ENCODE peak calls at places on chromosomes 12 and 14, in seven cellular contexts. N is IMR-90, G is H9, Z is mesenchymal stem cell, S is neuronal stem cell, M is mesendoderm, B is H1. U is an unnamed sample.

GRCh38 chr12:95571369-95571768 is 20.1 kb upstream of the USP44 start:
- DNase-seq in N (no peak), G (no peak), Z (no peak), S (no peak), M (no peak), B (no peak), U (no peak)

GRCh38 chr12:104859144-104859543 is 98.9 kb downstream of the SLC41A2 start:
- DNase-seq in N (peak; percentile 61), G (no peak), Z (peak; percentile 70), S (no peak), M (no peak), B (no peak), U (no peak)

GRCh38 chr12:91817512-91817911 is 328.1 kb downstream of the BTG1 start:
- DNase-seq in N (no peak), G (no peak), Z (no peak), S (no peak), M (no peak), B (no peak), U (no peak)

GRCh38 chr12:104942075-104942474 is 16.0 kb downstream of the SLC41A2 start:
- DNase-seq in N (no peak), G (no peak), Z (no peak), S (no peak), M (no peak), B (no peak), U (no peak)

GRCh38 chr12:113003631-113004030 is 25.3 kb downstream of the OAS2 start:
- DNase-seq in N (no peak), G (peak; percentile 10), Z (no peak), S (no peak), M (no peak), B (no peak), U (no peak)

GRCh38 chr14:73785336-73785833 is 66.2 kb upstream of the PTGR2 start:
- DNase-seq in N (peak; percentile 93), G (peak; percentile 36), Z (peak; percentile 97), S (peak; percentile 70), M (peak; percentile 90), B (no peak), U (peak; percentile 98)

GRCh38 chr12:94676011-94676709 is 25.8 kb upstream of the TMCC3 start:
- DNase-seq in N (no peak), G (no peak), Z (no peak), S (no peak), M (peak; percentile 62), B (no peak), U (no peak)

GRCh38 chr12:50620050-50620974 is 115.5 kb downstream of the DIP2B start:
- DNase-seq in N (peak; percentile 95), G (no peak), Z (peak; percentile 94), S (peak; percentile 27), M (peak; percentile 88), B (peak; percentile 29), U (peak; percentile 69)

GRCh38 chr12:2017724-2018337 is 13.6 kb upstream of the DCP1B start:
- DNase-seq in N (peak; percentile 13), G (no peak), Z (peak; percentile 55), S (no peak), M (peak; percentile 44), B (no peak), U (no peak)

GRCh38 chr12:10667581-10667980 is 6.3 kb downstream of the STYK1 start:
- DNase-seq in N (no peak), G (no peak), Z (no peak), S (no peak), M (no peak), B (no peak), U (no peak)

GRCh38 chr14:62957562-62957961 is 87.7 kb downstream of the KCNH5 start:
- DNase-seq in N (peak; percentile 99), G (no peak), Z (peak; percentile 54), S (no peak), M (no peak), B (no peak), U (no peak)

GRCh38 chr12:11136075-11136474 is 1.6 kb upstream of the TAS2R30 start:
- DNase-seq in N (no peak), G (no peak), Z (no peak), S (no peak), M (no peak), B (no peak), U (no peak)

GRCh38 chr12:65532162-65532561 is 253.7 kb downstream of the MSRB3 start:
- DNase-seq in N (peak; percentile 83), G (no peak), Z (peak; percentile 83), S (no peak), M (no peak), B (no peak), U (peak; percentile 62)

GRCh38 chr12:131370791-131371579 is 339.9 kb upstream of the SFSWAP start:
- DNase-seq in N (no peak), G (no peak), Z (no peak), S (no peak), M (no peak), B (no peak), U (no peak)

GRCh38 chr14:88753873-88754272 is 38.9 kb downstream of the EML5 start:
- DNase-seq in N (no peak), G (no peak), Z (no peak), S (no peak), M (no peak), B (no peak), U (no peak)

GRCh38 chr14:92473261-92473946 is 40.2 kb upstream of the RIN3 start:
- DNase-seq in N (peak; percentile 75), G (no peak), Z (peak; percentile 81), S (no peak), M (no peak), B (no peak), U (peak; percentile 13)

GRCh38 chr14:81298122-81298521 is 77.4 kb upstream of the GTF2A1 start:
- DNase-seq in N (no peak), G (no peak), Z (no peak), S (no peak), M (peak; percentile 52), B (no peak), U (no peak)

GRCh38 chr14:24279301-24280186 is 8.1 kb upstream of the RABGGTA start:
- DNase-seq in N (no peak), G (no peak), Z (no peak), S (no peak), M (no peak), B (no peak), U (peak; percentile 16)

GRCh38 chr14:30375280-30375892 is 183.6 kb upstream of the G2E3 start:
- DNase-seq in N (peak; percentile 47), G (peak; percentile 70), Z (peak; percentile 49), S (peak; percentile 44), M (peak; percentile 71), B (peak; percentile 27), U (peak; percentile 54)

GRCh38 chr12:88472775-88473174 is 107.5 kb downstream of the KITLG start:
- DNase-seq in N (peak; percentile 82), G (no peak), Z (peak; percentile 28), S (no peak), M (no peak), B (no peak), U (no peak)

GRCh38 chr12:88468546-88468945 is 111.7 kb downstream of the KITLG start:
- DNase-seq in N (peak; percentile 8), G (no peak), Z (no peak), S (no peak), M (no peak), B (no peak), U (peak; percentile 10)

GRCh38 chr12:88471641-88472040 is 108.6 kb downstream of the KITLG start:
- DNase-seq in N (peak; percentile 77), G (no peak), Z (peak; percentile 35), S (peak; percentile 63), M (no peak), B (no peak), U (no peak)

GRCh38 chr12:88469136-88469535 is 111.1 kb downstream of the KITLG start:
- DNase-seq in N (no peak), G (no peak), Z (no peak), S (no peak), M (no peak), B (no peak), U (no peak)

DNA sequence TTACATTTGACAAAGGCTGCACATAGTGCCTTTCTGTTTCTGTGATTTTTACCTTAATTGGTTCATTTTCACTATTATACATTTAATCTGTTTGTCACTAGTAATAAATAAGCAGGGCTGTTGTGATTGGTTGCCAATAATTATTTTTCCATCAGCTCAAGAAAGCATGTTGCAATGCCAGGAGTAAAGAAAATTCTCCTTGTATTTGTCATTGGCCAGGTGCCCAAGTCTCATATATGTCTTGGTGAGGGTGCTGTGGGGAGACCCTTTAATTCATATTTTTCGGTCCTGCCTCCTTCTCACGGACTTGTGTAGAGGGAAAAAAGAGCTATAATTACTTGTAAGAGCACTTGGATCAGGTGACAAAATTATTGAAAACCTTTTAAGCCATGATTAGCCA is 108.0 kb downstream of the KITLG start:
- DNase-seq in N (peak; percentile 41), G (no peak), Z (no peak), S (no peak), M (no peak), B (no peak), U (no peak)
- H3K4me2 ChIP-seq in N (no peak overlapping the region), G (no peak overlapping the region), Z (no peak overlapping the region), S (no peak overlapping the region), M (no peak overlapping the region), B (no peak overlapping the region), U (no peak overlapping the region)

GRCh38 chr14:91068642-91069041 is 8.2 kb upstream of the RPS6KA5 start:
- DNase-seq in N (no peak), G (no peak), Z (no peak), S (no peak), M (no peak), B (no peak), U (no peak)
- H2BK5ac ChIP-seq in N (no peak overlapping the region), G (no peak overlapping the region), Z (no peak overlapping the region), S (no peak overlapping the region), M (no peak overlapping the region), B (no peak overlapping the region), U (no peak overlapping the region)

GRCh38 chr14:91291786-91292405 is 47.4 kb upstream of the GPR68 start:
- DNase-seq in N (no peak), G (no peak), Z (no peak), S (no peak), M (no peak), B (no peak), U (no peak)

GRCh38 chr14:91290986-91291385 is 46.5 kb upstream of the GPR68 start:
- DNase-seq in N (no peak), G (no peak), Z (no peak), S (no peak), M (no peak), B (no peak), U (no peak)

GRCh38 chr14:91293281-91293680 is 48.8 kb upstream of the GPR68 start:
- DNase-seq in N (no peak), G (no peak), Z (no peak), S (no peak), M (no peak), B (no peak), U (no peak)

GRCh38 chr14:91294153-91294552 is 49.6 kb upstream of the GPR68 start:
- DNase-seq in N (no peak), G (no peak), Z (no peak), S (no peak), M (no peak), B (no peak), U (no peak)

DNA sequence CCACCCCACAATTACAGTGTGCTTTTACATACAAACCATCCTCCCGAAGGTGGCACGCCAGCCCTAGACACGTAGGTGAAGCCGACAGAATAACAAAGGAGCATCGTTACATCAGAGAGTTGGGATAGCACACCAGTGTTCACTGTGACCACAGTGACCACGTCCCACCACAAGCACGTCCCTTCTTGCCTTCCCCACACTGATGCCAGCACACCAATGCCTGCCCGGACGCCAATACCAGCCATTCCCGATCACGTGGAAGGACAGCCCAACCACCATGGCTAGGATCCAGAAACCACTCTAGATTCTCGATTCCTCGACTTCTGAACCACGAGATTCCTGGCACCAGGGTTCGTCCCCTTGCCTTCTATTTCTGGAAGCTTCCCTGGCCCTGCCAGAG is 48.0 kb upstream of the GPR68 start:
- DNase-seq in N (no peak), G (no peak), Z (no peak), S (no peak), M (no peak), B (no peak), U (no peak)
- H3K4me2 ChIP-seq in N (no peak overlapping the region), G (no peak overlapping the region), Z (no peak overlapping the region), S (no peak overlapping the region), M (no peak overlapping the region), B (no peak overlapping the region), U (no peak overlapping the region)

GRCh38 chr14:103002578-103003350 is 54.6 kb downstream of the CDC42BPB start:
- DNase-seq in N (no peak), G (no peak), Z (no peak), S (no peak), M (no peak), B (no peak), U (no peak)
- H2BK5ac ChIP-seq in N (no peak overlapping the region), G (no peak overlapping the region), Z (no peak overlapping the region), S (no peak overlapping the region), M (no peak overlapping the region), B (no peak overlapping the region), U (no peak overlapping the region)